ENCODE peak calls at places on chromosomes 1 and 21, in eight cellular contexts. X is CD4-positive, CD25-positive, alpha-beta regulatory T cell; I is stimulated activated CD4-positive, alpha-beta T cell treated with anti-CD3 and anti-CD28 coated beads, TNF-alpha, amount 100 ng/mL, for 1 hour; B is NAMALWA; L is progenitor cell of endocrine pancreas; P is lower leg skin; M is HTR-8/SVneo; W is NCI-H2029. D is an unnamed sample.

GRCh38 chr1:116514708-116515525 is 55.9 kb downstream of the CD58 start:
- DNase-seq in X (peak; percentile 46), I (no peak), B (peak; percentile 6), L (no peak), P (no peak), M (no peak), W (no peak), D (peak; percentile 33)

GRCh38 chr1:187336769-187337168 is 508.0 kb downstream of the PLA2G4A start:
- DNase-seq in X (no peak), I (no peak), B (no peak), L (no peak), P (no peak), M (no peak), W (no peak), D (no peak)

GRCh38 chr21:46142581-46143473 is 12.6 kb downstream of the FTCD start:
- DNase-seq in X (peak; percentile 29), I (no peak), B (no peak), L (no peak), P (no peak), M (no peak), W (no peak), D (no peak)

GRCh38 chr1:40039757-40040510 is 595 bp upstream of the CAP1 start:
- DNase-seq in X (peak; percentile 74), I (peak; percentile 47), B (peak; percentile 81), L (peak; percentile 30), P (peak; percentile 98), M (peak; percentile 82), W (peak; percentile 100), D (peak; percentile 72)

GRCh38 chr1:198253259-198253658 is 96.5 kb downstream of the NEK7 start:
- DNase-seq in X (no peak), I (no peak), B (no peak), L (no peak), P (no peak), M (no peak), W (no peak), D (no peak)

GRCh38 chr1:162561616-162562451 is at the start of gene UAP1:
- DNase-seq in X (no peak), I (no peak), B (peak; percentile 32), L (no peak), P (peak; percentile 91), M (no peak), W (no peak), D (peak; percentile 43)

GRCh38 chr1:202671388-202671787 is 38.9 kb downstream of the SYT2 start:
- DNase-seq in X (no peak), I (no peak), B (no peak), L (no peak), P (no peak), M (peak; percentile 20), W (peak; percentile 65), D (no peak)

GRCh38 chr1:150176593-150176992 is 26.9 kb downstream of the PLEKHO1 start:
- DNase-seq in X (no peak), I (no peak), B (no peak), L (no peak), P (no peak), M (no peak), W (no peak), D (no peak)

GRCh38 chr1:89871768-89872473 is 51.1 kb downstream of the LRRC8D start:
- DNase-seq in X (no peak), I (no peak), B (no peak), L (no peak), P (no peak), M (no peak), W (no peak), D (no peak)

GRCh38 chr21:32565856-32566465 is 19.4 kb downstream of the TCP10L start:
- DNase-seq in X (no peak), I (no peak), B (no peak), L (no peak), P (no peak), M (no peak), W (no peak), D (no peak)

GRCh38 chr1:21703318-21703963 is 34.3 kb upstream of the RAP1GAP start:
- DNase-seq in X (peak; percentile 24), I (no peak), B (peak; percentile 74), L (no peak), P (no peak), M (peak; percentile 26), W (no peak), D (peak; percentile 11)

GRCh38 chr1:180042994-180043622 is 88.5 kb downstream of the CEP350 start:
- DNase-seq in X (no peak), I (no peak), B (no peak), L (no peak), P (no peak), M (no peak), W (no peak), D (no peak)

GRCh38 chr1:65459397-65459768 is 38.9 kb downstream of the LEPR start:
- DNase-seq in X (no peak), I (no peak), B (peak; percentile 65), L (no peak), P (no peak), M (peak; percentile 10), W (no peak), D (peak; percentile 18)

GRCh38 chr1:235888119-235888643 is 21.5 kb upstream of the LYST start:
- DNase-seq in X (peak; percentile 50), I (no peak), B (no peak), L (no peak), P (no peak), M (no peak), W (no peak), D (peak; percentile 28)

GRCh38 chr1:41811978-41812852 is 106.5 kb downstream of the HIVEP3 start:
- DNase-seq in X (peak; percentile 40), I (no peak), B (peak; percentile 82), L (peak; percentile 24), P (no peak), M (peak; percentile 63), W (peak; percentile 100), D (peak; percentile 81)

GRCh38 chr1:53275566-53275965 is 37.2 kb upstream of the MAGOH start:
- DNase-seq in X (no peak), I (no peak), B (no peak), L (no peak), P (no peak), M (no peak), W (no peak), D (no peak)

GRCh38 chr21:32392299-32392879 is 423 bp downstream of the URB1 start:
- DNase-seq in X (no peak), I (no peak), B (no peak), L (no peak), P (no peak), M (no peak), W (no peak), D (no peak)

GRCh38 chr1:111736548-111737215 is 2.5 kb downstream of the INKA2 start:
- DNase-seq in X (no peak), I (no peak), B (no peak), L (no peak), P (peak; percentile 88), M (no peak), W (peak; percentile 48), D (no peak)

GRCh38 chr1:93468681-93469080 is 20.8 kb downstream of the FNBP1L start:
- DNase-seq in X (no peak), I (no peak), B (no peak), L (no peak), P (no peak), M (no peak), W (no peak), D (no peak)

GRCh38 chr1:204084247-204084772 is 11.4 kb downstream of the SOX13 start:
- DNase-seq in X (no peak), I (no peak), B (no peak), L (peak; percentile 41), P (no peak), M (no peak), W (peak; percentile 94), D (no peak)

GRCh38 chr1:23809751-23810171 is 9.2 kb upstream of the GALE start:
- DNase-seq in X (peak; percentile 84), I (peak; percentile 59), B (peak; percentile 92), L (no peak), P (no peak), M (peak; percentile 64), W (peak; percentile 59), D (peak; percentile 88)

GRCh38 chr1:47948126-47948525 is 49.1 kb downstream of the TRABD2B start:
- DNase-seq in X (no peak), I (no peak), B (no peak), L (no peak), P (peak; percentile 10), M (no peak), W (no peak), D (no peak)

GRCh38 chr21:32558131-32558530 is 27.2 kb downstream of the TCP10L start:
- DNase-seq in X (no peak), I (no peak), B (no peak), L (no peak), P (no peak), M (no peak), W (no peak), D (no peak)

GRCh38 chr1:85343612-85344255 is 67.3 kb upstream of the BCL10 start:
- DNase-seq in X (no peak), I (no peak), B (no peak), L (no peak), P (no peak), M (no peak), W (no peak), D (no peak)

GRCh38 chr1:8586438-8586837 is 231.0 kb downstream of the RERE start:
- DNase-seq in X (no peak), I (no peak), B (no peak), L (no peak), P (no peak), M (no peak), W (no peak), D (no peak)

GRCh38 chr1:204087893-204088528 is 15.1 kb downstream of the SOX13 start:
- DNase-seq in X (no peak), I (no peak), B (no peak), L (no peak), P (peak; percentile 92), M (no peak), W (no peak), D (no peak)

GRCh38 chr1:210024996-210025395 is 87.0 kb downstream of the SYT14 start:
- DNase-seq in X (no peak), I (no peak), B (no peak), L (no peak), P (no peak), M (no peak), W (no peak), D (no peak)

GRCh38 chr1:158019177-158019868 is 25.9 kb downstream of the KIRREL1 start:
- DNase-seq in X (no peak), I (no peak), B (no peak), L (no peak), P (peak; percentile 93), M (peak; percentile 71), W (no peak), D (no peak)

GRCh38 chr1:205580140-205580922 is 51.5 kb downstream of the ELK4 start:
- DNase-seq in X (no peak), I (no peak), B (no peak), L (no peak), P (peak; percentile 79), M (no peak), W (no peak), D (no peak)

GRCh38 chr1:39659538-39659937 is 12.4 kb downstream of the NT5C1A start:
- DNase-seq in X (no peak), I (no peak), B (no peak), L (no peak), P (no peak), M (no peak), W (no peak), D (no peak)

GRCh38 chr1:25568090-25568833 is 24.9 kb downstream of the LDLRAP1 start:
- DNase-seq in X (no peak), I (no peak), B (no peak), L (no peak), P (no peak), M (no peak), W (no peak), D (no peak)

GRCh38 chr1:187871177-187871576 is 1042.4 kb downstream of the PLA2G4A start:
- DNase-seq in X (no peak), I (no peak), B (no peak), L (no peak), P (no peak), M (no peak), W (no peak), D (no peak)

GRCh38 chr1:89812992-89813391 is 7.8 kb upstream of the LRRC8D start:
- DNase-seq in X (no peak), I (no peak), B (no peak), L (no peak), P (no peak), M (no peak), W (no peak), D (no peak)

GRCh38 chr1:101366513-101367215 is 129.8 kb downstream of the S1PR1 start:
- DNase-seq in X (no peak), I (no peak), B (no peak), L (no peak), P (no peak), M (no peak), W (no peak), D (no peak)

D was measured in germinal center.